ENCODE peak calls at places on chromosomes 3 and 15, in nine cellular contexts. X, B, L, D, M, Y, Z, K and U are unnamed samples.

GRCh38 chr3:112642912-112643506 is 2.1 kb upstream of the CCDC80 start:
- DNase-seq in X (peak; percentile 83), B (peak; percentile 98), L (peak; percentile 82), D (peak; percentile 66), M (peak; percentile 66), Y (peak; percentile 78), Z (peak; percentile 70), K (peak; percentile 30), U (no peak)

GRCh38 chr15:51737538-51738305 is at the start of gene LYSMD2:
- DNase-seq in X (peak; percentile 83), B (peak; percentile 94), L (peak; percentile 24), D (peak; percentile 63), M (peak; percentile 79), Y (peak; percentile 68), Z (peak; percentile 56), K (no peak), U (no peak)

GRCh38 chr15:98034731-98035130 is 74.2 kb downstream of the ARRDC4 start:
- DNase-seq in X (no peak), B (peak; percentile 47), L (no peak), D (no peak), M (no peak), Y (no peak), Z (no peak), K (no peak), U (no peak)

GRCh38 chr3:31962801-31963205 is 18.3 kb downstream of the OSBPL10 start:
- DNase-seq in X (no peak), B (peak; percentile 7), L (no peak), D (no peak), M (no peak), Y (no peak), Z (no peak), K (no peak), U (no peak)

GRCh38 chr3:24192004-24192403 is 246.9 kb downstream of the NR1D2 start:
- DNase-seq in X (no peak), B (no peak), L (no peak), D (no peak), M (no peak), Y (no peak), Z (no peak), K (no peak), U (no peak)

GRCh38 chr3:188964957-188965356 is 206.8 kb upstream of the TPRG1 start:
- DNase-seq in X (no peak), B (no peak), L (no peak), D (no peak), M (no peak), Y (no peak), Z (no peak), K (no peak), U (no peak)

GRCh38 chr3:104388624-104389023 is 978.1 kb upstream of the ALCAM start:
- DNase-seq in X (no peak), B (no peak), L (no peak), D (no peak), M (no peak), Y (no peak), Z (no peak), K (no peak), U (no peak)

GRCh38 chr15:66835558-66835878 is 133.5 kb downstream of the SMAD6 start:
- DNase-seq in X (no peak), B (no peak), L (no peak), D (no peak), M (no peak), Y (no peak), Z (no peak), K (no peak), U (no peak)

GRCh38 chr15:50176869-50177268 is 5.1 kb upstream of the SLC27A2 start:
- DNase-seq in X (no peak), B (no peak), L (no peak), D (no peak), M (no peak), Y (no peak), Z (no peak), K (no peak), U (no peak)

GRCh38 chr3:169028716-169029115 is 634.8 kb downstream of the MECOM start:
- DNase-seq in X (no peak), B (no peak), L (no peak), D (no peak), M (no peak), Y (no peak), Z (no peak), K (no peak), U (no peak)

GRCh38 chr15:69983696-69984265 is 113.9 kb downstream of the TLE3 start:
- DNase-seq in X (no peak), B (no peak), L (no peak), D (no peak), M (no peak), Y (no peak), Z (no peak), K (no peak), U (no peak)

GRCh38 chr3:75814797-75815196 is 29.4 kb upstream of the ZNF717 start:
- DNase-seq in X (no peak), B (no peak), L (no peak), D (no peak), M (no peak), Y (no peak), Z (no peak), K (no peak), U (no peak)

GRCh38 chr3:107208100-107208499 is 169.1 kb upstream of the CCDC54 start:
- DNase-seq in X (no peak), B (no peak), L (peak; percentile 46), D (no peak), M (no peak), Y (no peak), Z (no peak), K (no peak), U (no peak)

GRCh38 chr3:151003024-151003771 is 30.7 kb upstream of the CLRN1 start:
- DNase-seq in X (no peak), B (peak; percentile 66), L (no peak), D (no peak), M (no peak), Y (no peak), Z (no peak), K (no peak), U (no peak)